ENCODE peak calls at places on chromosomes 5 and 9, in six cellular contexts. D is T follicular helper cell, I is iris pigment epithelial cell, W is GM12864, R is HCT116, L is GM13976. H is an unnamed sample.

GRCh38 chr5:122183098-122183794 is 53.9 kb downstream of the ZNF474 start:
- DNase-seq in D (no peak), R (no peak), L (no peak), I (peak), W (no peak), H (no peak)

GRCh38 chr5:17309462-17309861 is 92.0 kb downstream of the BASP1 start:
- DNase-seq in W (no peak), L (no peak), D (no peak), I (no peak), R (no peak), H (no peak)

GRCh38 chr5:145829708-145830361 is 5.3 kb downstream of the PRELID2 start:
- DNase-seq in I (no peak), D (no peak), W (no peak), L (no peak), R (no peak), H (no peak)

GRCh38 chr5:5384634-5385033 is 37.8 kb upstream of the ICE1 start:
- DNase-seq in L (no peak), I (no peak), R (no peak), W (no peak), D (no peak), H (no peak)

GRCh38 chr5:179218586-179219330 is 126.5 kb downstream of the ADAMTS2 start:
- DNase-seq in W (no peak), R (no peak), D (no peak), I (no peak), L (no peak), H (no peak)

GRCh38 chr9:125444956-125445506 is 183.4 kb downstream of the GAPVD1 start:
- DNase-seq in L (no peak), R (no peak), W (no peak), I (no peak), D (no peak), H (no peak)

GRCh38 chr5:83204651-83205050 is 127.3 kb downstream of the XRCC4 start:
- DNase-seq in R (no peak), W (no peak), I (no peak), L (peak), D (no peak), H (no peak)

GRCh38 chr9:87812375-87813118 is 70.1 kb upstream of the SPATA31E1 start:
- DNase-seq in R (no peak), W (no peak), I (peak), D (no peak), L (peak), H (no peak)

GRCh38 chr5:143977891-143978448 is 166.0 kb downstream of the HMHB1 start:
- DNase-seq in L (no peak), R (no peak), W (no peak), I (peak), D (no peak), H (no peak)

GRCh38 chr5:149740866-149741459 is 10.9 kb downstream of the PPARGC1B start:
- DNase-seq in I (no peak), L (no peak), R (no peak), W (no peak), D (no peak), H (no peak)

GRCh38 chr5:143714629-143715028 is 97.3 kb upstream of the HMHB1 start:
- DNase-seq in L (peak), W (peak), D (no peak), I (peak), R (no peak), H (peak)

GRCh38 chr9:87655731-87656130 is 70.2 kb upstream of the CTSL start:
- DNase-seq in D (no peak), L (no peak), R (no peak), W (no peak), I (no peak), H (no peak)

GRCh38 chr9:94872921-94873511 is 146.5 kb downstream of the AOPEP start:
- DNase-seq in I (no peak), L (no peak), R (no peak), D (no peak), W (no peak), H (no peak)

GRCh38 chr5:82031220-82032119 is 59.6 kb downstream of the ATG10 start:
- DNase-seq in R (no peak), W (no peak), L (no peak), D (no peak), I (no peak), H (no peak)

GRCh38 chr5:177493795-177494355 is 3.5 kb downstream of the PDLIM7 start:
- DNase-seq in I (no peak), R (no peak), L (no peak), D (no peak), W (no peak), H (no peak)

H was measured in GM12878.